ENCODE peak calls at places on chromosomes 7 and 10, in six cellular contexts. U, X, R, H, N and B are unnamed samples.

GRCh38 chr10:35533565-35533964 is 71.6 kb upstream of the GJD4 start:
- DNase-seq in H (no peak), U (no peak), N (no peak), R (no peak), X (no peak), B (peak; percentile 27)

GRCh38 chr7:132117181-132117580 is 459.1 kb downstream of the PLXNA4 start:
- DNase-seq in X (no peak), N (no peak), H (peak; percentile 85), R (no peak), U (no peak), B (peak; percentile 53)

GRCh38 chr7:123594813-123595241 is 6.8 kb upstream of the ASB15 start:
- DNase-seq in H (no peak), N (no peak), X (no peak), R (no peak), U (peak; percentile 24), B (peak; percentile 8)

GRCh38 chr10:18737841-18738240 is 78.6 kb downstream of the ARL5B start:
- DNase-seq in R (no peak), H (no peak), N (no peak), U (no peak), X (no peak), B (no peak)

GRCh38 chr10:100085596-100085995 is 3.9 kb upstream of the CPN1 start:
- DNase-seq in N (no peak), X (no peak), R (no peak), H (no peak), U (no peak), B (no peak)

GRCh38 chr7:25025218-25025671 is 45.3 kb upstream of the OSBPL3 start:
- DNase-seq in U (no peak), R (no peak), H (peak; percentile 56), X (no peak), N (no peak), B (no peak)

GRCh38 chr7:3283130-3283704 is 17.8 kb upstream of the SDK1 start:
- DNase-seq in N (no peak), H (peak; percentile 67), X (no peak), U (no peak), R (no peak), B (no peak)

GRCh38 chr10:109887272-109887671 is 36.0 kb downstream of the XPNPEP1 start:
- DNase-seq in N (no peak), U (no peak), R (no peak), X (no peak), H (no peak), B (no peak)

GRCh38 chr10:127149613-127150081 is 46.7 kb downstream of the INSYN2A start:
- DNase-seq in H (no peak), R (no peak), X (no peak), N (no peak), U (no peak), B (no peak)

GRCh38 chr7:158016171-158017087 is 571.2 kb downstream of the PTPRN2 start:
- DNase-seq in X (peak; percentile 62), N (peak; percentile 51), H (no peak), U (no peak), R (no peak), B (no peak)

GRCh38 chr7:80724249-80724871 is 85.9 kb downstream of the CD36 start:
- DNase-seq in X (no peak), N (no peak), U (no peak), H (no peak), R (no peak), B (no peak)

GRCh38 chr10:25532213-25532612 is 357.4 kb downstream of the GPR158 start:
- DNase-seq in U (no peak), N (no peak), R (no peak), H (no peak), X (no peak), B (no peak)

GRCh38 chr7:43754596-43754995 is 3.9 kb upstream of the BLVRA start:
- DNase-seq in H (no peak), U (no peak), N (no peak), X (no peak), R (no peak), B (no peak)

GRCh38 chr10:131453772-131454634 is 142.5 kb upstream of the TCERG1L start:
- DNase-seq in H (peak; percentile 41), U (no peak), N (peak; percentile 62), R (peak; percentile 85), X (peak; percentile 71), B (no peak)

GRCh38 chr7:26091933-26092332 is 60.1 kb upstream of the NFE2L3 start:
- DNase-seq in R (no peak), X (no peak), N (no peak), U (no peak), H (peak; percentile 36), B (no peak)

GRCh38 chr7:129317450-129317849 is 92.6 kb downstream of the AHCYL2 start:
- DNase-seq in X (no peak), H (no peak), U (no peak), N (no peak), R (no peak), B (no peak)

GRCh38 chr10:56469482-56469881 is 108.4 kb upstream of the ZWINT start:
- DNase-seq in N (no peak), H (no peak), X (no peak), U (no peak), R (no peak), B (no peak)

GRCh38 chr7:50795831-50796230 is 13.1 kb upstream of the GRB10 start:
- DNase-seq in H (no peak), N (no peak), X (no peak), U (no peak), R (no peak), B (no peak)

GRCh38 chr10:6114758-6115410 is 26.1 kb downstream of the RBM17 start:
- DNase-seq in H (peak; percentile 30), R (no peak), N (peak; percentile 32), U (no peak), X (no peak), B (no peak)

GRCh38 chr10:104680467-104681401 is 39.6 kb downstream of the SORCS3 start:
- DNase-seq in N (no peak), U (no peak), X (no peak), H (no peak), R (peak; percentile 56), B (no peak)

GRCh38 chr7:151226560-151226874 is 488 bp downstream of the ABCF2 start:
- DNase-seq in U (no peak), N (no peak), X (no peak), R (no peak), H (no peak), B (no peak)
- H3K27ac ChIP-seq in U (peak overlapping the region; percentile 80), N (no peak overlapping the region), X (no peak overlapping the region), R (peak overlapping the region; percentile 65), H (peak overlapping the region; percentile 90), B (peak overlapping the region; percentile 67)

DNA sequence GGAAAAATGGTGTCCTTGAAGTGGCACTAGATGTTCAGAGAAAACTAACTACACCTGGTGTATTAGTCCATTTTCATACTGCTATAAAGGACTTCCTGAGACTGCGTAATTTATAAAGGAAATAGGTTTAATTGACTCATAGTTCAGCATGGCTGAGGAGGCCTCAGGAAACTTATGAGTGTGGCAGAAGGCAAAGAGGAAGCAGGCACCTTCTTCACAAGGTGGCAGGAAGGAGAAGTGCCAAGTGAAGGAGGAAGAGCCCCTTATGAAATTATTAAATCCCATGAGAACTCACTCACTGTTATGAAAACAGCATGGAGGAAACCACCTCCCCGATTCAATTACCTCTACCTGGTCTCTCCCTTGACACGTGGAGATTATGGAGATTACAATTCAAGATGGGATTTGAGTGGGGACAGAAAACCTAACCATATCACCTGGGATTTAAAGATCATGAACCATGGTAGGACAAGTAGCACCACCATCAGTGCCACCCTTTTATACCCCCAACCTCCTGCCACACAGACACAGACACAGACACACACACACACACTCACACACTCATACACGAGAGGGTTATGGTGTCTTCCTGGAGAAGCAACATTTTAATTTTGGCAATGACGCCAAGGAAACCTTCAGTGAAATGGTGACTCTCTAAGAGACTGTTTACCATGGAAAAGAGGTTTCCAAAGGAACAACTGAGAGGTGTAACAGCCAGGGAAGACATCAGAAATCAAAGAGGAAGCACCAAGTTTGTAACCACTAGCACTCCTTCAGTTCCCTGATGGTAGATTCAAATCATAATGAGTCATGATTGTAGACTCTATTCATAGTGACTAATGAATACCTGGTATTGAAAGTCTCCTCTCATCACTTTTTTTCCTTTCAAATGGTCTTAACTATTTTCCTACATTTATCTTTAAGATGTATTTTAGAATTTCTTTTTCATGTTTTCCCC is 41.8 kb upstream of the WNT16 start:
- DNase-seq in U (no peak), N (no peak), R (no peak), H (peak; percentile 15), X (no peak), B (peak; percentile 36)
- H3K27ac ChIP-seq in U (no peak overlapping the region), N (no peak overlapping the region), R (no peak overlapping the region), H (no peak overlapping the region), X (no peak overlapping the region), B (peak overlapping the region; percentile 10)

GRCh38 chr7:45112648-45113047 is 1.2 kb upstream of the TBRG4 start:
- DNase-seq in H (no peak), N (no peak), X (no peak), U (no peak), R (no peak), B (no peak)
- H3K27ac ChIP-seq in H (peak overlapping the region; percentile 93), N (no peak overlapping the region), X (no peak overlapping the region), U (peak overlapping the region; percentile 97), R (no peak overlapping the region), B (no peak overlapping the region)

GRCh38 chr10:3778708-3779108 is 6.3 kb downstream of the KLF6 start:
- DNase-seq in H (no peak), R (no peak), U (no peak), X (peak; percentile 62), N (no peak), B (no peak)

GRCh38 chr10:3779146-3779707 is 5.8 kb downstream of the KLF6 start:
- DNase-seq in R (no peak), H (no peak), X (peak; percentile 76), N (no peak), U (no peak), B (no peak)

GRCh38 chr10:3780766-3781457 is 4.1 kb downstream of the KLF6 start:
- DNase-seq in H (no peak), R (no peak), N (no peak), X (peak; percentile 78), U (no peak), B (no peak)

GRCh38 chr10:3781458-3782098 is 3.4 kb downstream of the KLF6 start:
- DNase-seq in N (peak; percentile 57), X (peak; percentile 83), U (peak; percentile 79), R (peak; percentile 80), H (no peak), B (no peak)

DNA sequence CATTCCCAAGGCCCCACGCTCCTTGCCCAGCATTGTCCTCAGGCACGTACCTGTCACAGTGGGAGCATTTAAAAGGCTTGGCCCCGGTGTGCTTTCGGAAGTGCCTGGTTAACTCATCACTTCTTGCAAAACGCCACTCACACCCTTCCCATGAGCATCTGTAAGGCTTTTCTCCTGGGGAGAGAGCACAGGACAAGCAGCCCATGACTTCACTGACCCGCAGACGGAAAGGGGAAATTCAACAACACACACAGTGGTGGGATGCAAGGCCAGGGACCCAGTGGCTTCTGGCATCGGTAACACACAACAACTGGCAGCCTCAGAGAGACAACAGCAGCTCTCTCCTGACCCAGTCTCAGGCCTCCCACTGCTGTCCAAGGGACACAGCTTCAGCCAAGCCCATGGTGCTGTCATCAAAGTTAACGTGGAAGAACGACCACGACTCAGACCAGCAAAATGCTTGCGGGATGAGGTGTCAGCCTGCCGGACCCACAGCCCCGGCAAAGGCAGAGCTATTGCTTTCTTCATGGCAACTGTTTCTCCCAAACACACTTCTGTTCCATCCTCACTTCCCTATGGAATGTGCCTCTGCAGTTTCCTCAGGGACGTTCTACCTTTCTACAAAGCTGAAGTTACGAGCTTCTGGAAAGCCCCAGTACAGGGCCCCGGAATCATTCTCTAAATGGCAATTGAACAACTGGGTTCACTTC is 4.8 kb downstream of the KLF6 start:
- DNase-seq in X (peak; percentile 81), N (no peak), H (no peak), U (no peak), R (peak; percentile 51), B (no peak)
- H3K27ac ChIP-seq in X (peak overlapping the region; percentile 100), N (peak overlapping the region; percentile 99), H (peak overlapping the region; percentile 99), U (peak overlapping the region; percentile 100), R (peak overlapping the region; percentile 92), B (peak overlapping the region; percentile 100)

GRCh38 chr10:78516236-78516635 is 482.6 kb downstream of the RPS24 start:
- DNase-seq in U (no peak), N (no peak), X (peak; percentile 66), H (no peak), R (no peak), B (no peak)
- H3K27ac ChIP-seq in U (no peak overlapping the region), N (no peak overlapping the region), X (no peak overlapping the region), H (no peak overlapping the region), R (no peak overlapping the region), B (no peak overlapping the region)